ENCODE peak calls at places on chromosomes 13 and 19, in six cellular contexts. X is COR-L47; M is fibroblast of mammary gland; P is mesothelial cell of epicardium; K is HCT116; V is stimulated activated CD8-positive, alpha-beta memory T cell treated with anti-CD3 and anti-CD28 coated beads, Interleukin-4, amount 100 ng/mL, for 4 hours. A is an unnamed sample.

GRCh38 chr19:18421371-18421959 is 2.3 kb downstream of the SSBP4 start:
- DNase-seq in V (no peak), X (no peak), P (no peak), M (no peak), K (no peak), A (no peak)

GRCh38 chr19:47542030-47542475 is 27.2 kb upstream of the NAPA start:
- DNase-seq in K (no peak), V (no peak), X (no peak), P (no peak), M (peak), A (no peak)

GRCh38 chr13:39493966-39494365 is 109.0 kb downstream of the LHFPL6 start:
- DNase-seq in X (no peak), V (no peak), P (no peak), K (no peak), M (no peak), A (no peak)

GRCh38 chr13:38398810-38399493 is 49.3 kb downstream of the UFM1 start:
- DNase-seq in P (no peak), X (no peak), V (no peak), M (peak), K (no peak), A (no peak)

GRCh38 chr13:91017031-91017668 is 330.3 kb upstream of the MIR17HG start:
- DNase-seq in X (peak), M (peak), V (no peak), P (no peak), K (peak), A (peak)

GRCh38 chr13:113650275-113650674 is 7.7 kb downstream of the ATP4B start:
- DNase-seq in M (no peak), X (no peak), K (no peak), P (peak), V (no peak), A (no peak)

GRCh38 chr19:7998081-7998480 is 7.4 kb downstream of the ELAVL1 start:
- DNase-seq in K (no peak), P (no peak), X (no peak), V (no peak), M (peak), A (no peak)

GRCh38 chr19:33675501-33676124 is 53.9 kb downstream of the CHST8 start:
- DNase-seq in V (no peak), M (no peak), K (no peak), X (no peak), P (no peak), A (no peak)

GRCh38 chr19:48329167-48329891 is 4.0 kb downstream of the EMP3 start:
- DNase-seq in V (no peak), M (peak), X (no peak), P (no peak), K (no peak), A (peak)

GRCh38 chr19:47483800-47484690 is at the start of gene KPTN:
- DNase-seq in X (peak), P (peak), M (peak), K (peak), V (peak), A (peak)

GRCh38 chr19:49512970-49513745 is 697 bp downstream of the FCGRT start:
- DNase-seq in M (no peak), X (peak), V (no peak), K (no peak), P (no peak), A (peak)

GRCh38 chr19:2139385-2140192 is 11.8 kb downstream of the AP3D1 start:
- DNase-seq in P (no peak), M (no peak), X (no peak), K (no peak), V (no peak), A (no peak)

GRCh38 chr13:80096383-80096782 is 244.5 kb downstream of the SPRY2 start:
- DNase-seq in K (no peak), P (no peak), M (no peak), V (no peak), X (no peak), A (no peak)

GRCh38 chr13:72643339-72643989 is 84.0 kb downstream of the MZT1 start:
- DNase-seq in P (no peak), M (peak), X (peak), V (no peak), K (peak), A (peak)

GRCh38 chr19:29482855-29483640 is 42.7 kb upstream of the VSTM2B start:
- DNase-seq in P (no peak), X (no peak), K (no peak), V (no peak), M (no peak), A (no peak)

GRCh38 chr19:14871619-14872230 is 14.2 kb downstream of the OR7A17 start:
- DNase-seq in K (peak), M (peak), X (no peak), P (no peak), V (no peak), A (peak)

GRCh38 chr19:28497137-28497536 is 715.8 kb downstream of the UQCRFS1 start:
- DNase-seq in K (no peak), X (no peak), P (no peak), V (no peak), M (no peak), A (no peak)

GRCh38 chr19:34786236-34786635 is 13.2 kb upstream of the ZNF599 start:
- DNase-seq in K (no peak), V (no peak), P (no peak), M (no peak), X (no peak), A (no peak)

GRCh38 chr13:49110122-49110831 is 109.9 kb upstream of the MLNR start:
- DNase-seq in X (peak), V (peak), M (peak), K (peak), P (peak), A (peak)

GRCh38 chr13:106466691-106467405 is 68.6 kb downstream of the EFNB2 start:
- DNase-seq in P (no peak), V (no peak), M (no peak), X (no peak), K (no peak), A (no peak)

GRCh38 chr13:107144432-107144831 is 576.5 kb upstream of the ARGLU1 start:
- DNase-seq in P (no peak), V (no peak), X (no peak), M (peak), K (no peak), A (peak)

GRCh38 chr19:10780368-10780767 is 55.6 kb downstream of the TMED1 start:
- DNase-seq in X (no peak), P (no peak), K (no peak), M (peak), V (no peak), A (no peak)

GRCh38 chr13:73731564-73731963 is 402.6 kb downstream of the KLF12 start:
- DNase-seq in X (no peak), K (no peak), M (no peak), P (no peak), V (no peak), A (no peak)

GRCh38 chr13:23797276-23797903 is 91.8 kb downstream of the MIPEP start:
- DNase-seq in K (no peak), M (no peak), X (no peak), P (no peak), V (no peak), A (no peak)

GRCh38 chr19:9828551-9829063 is 889 bp downstream of the UBL5 start:
- DNase-seq in X (no peak), K (no peak), P (no peak), M (no peak), V (no peak), A (no peak)

GRCh38 chr19:38304866-38305429 is 897 bp downstream of the C19orf33 start:
- DNase-seq in P (no peak), X (peak), V (no peak), K (peak), M (no peak), A (peak)

GRCh38 chr19:19329199-19329598 is 8.6 kb downstream of the MAU2 start:
- DNase-seq in P (no peak), X (no peak), K (no peak), V (no peak), M (no peak), A (no peak)

GRCh38 chr13:73751290-73751689 is 382.9 kb downstream of the KLF12 start:
- DNase-seq in X (no peak), K (no peak), M (no peak), V (no peak), P (no peak), A (no peak)

GRCh38 chr19:1747285-1748114 is 5.8 kb upstream of the ONECUT3 start:
- DNase-seq in X (no peak), P (no peak), V (peak), K (peak), M (peak), A (peak)